ENCODE peak calls at places on chromosomes 3 and 15, in six cellular contexts. S is fibroblast of lung, E is body of pancreas, N is tibial nerve, G is OCI-LY7, J is A549. K is an unnamed sample.

GRCh38 chr3:23712656-23713559 is 92.8 kb upstream of the UBE2E1 start:
- DNase-seq in G (no peak), E (peak; percentile 23), S (peak; percentile 93), N (peak; percentile 60), J (peak; percentile 38), K (no peak)

GRCh38 chr15:32802296-32802936 is 84.6 kb downstream of the GREM1 start:
- DNase-seq in J (no peak), E (no peak), S (peak; percentile 99), N (no peak), G (no peak), K (no peak)

GRCh38 chr3:103203431-103203830 is 768.6 kb downstream of the ZPLD1 start:
- DNase-seq in E (no peak), G (no peak), S (no peak), N (no peak), J (no peak), K (no peak)

GRCh38 chr3:122947621-122948202 is 79.9 kb downstream of the SEMA5B start:
- DNase-seq in S (no peak), J (peak; percentile 42), N (no peak), G (no peak), E (no peak), K (no peak)

GRCh38 chr3:189165092-189165491 is 6.7 kb upstream of the TPRG1 start:
- DNase-seq in S (no peak), E (no peak), J (no peak), N (no peak), G (no peak), K (no peak)

GRCh38 chr3:52004158-52004787 is 8.6 kb upstream of the RPL29 start:
- DNase-seq in N (no peak), S (peak; percentile 40), G (no peak), E (no peak), J (no peak), K (no peak)

GRCh38 chr15:101250331-101250730 is 1.5 kb downstream of the CHSY1 start:
- DNase-seq in J (no peak), S (peak; percentile 90), G (no peak), N (no peak), E (no peak), K (no peak)

GRCh38 chr3:140972833-140973232 is 31.2 kb downstream of the SLC25A36 start:
- DNase-seq in N (no peak), S (peak; percentile 16), J (peak; percentile 19), E (no peak), G (peak; percentile 19), K (no peak)

GRCh38 chr3:129068291-129068886 is 7.8 kb downstream of the GP9 start:
- DNase-seq in N (no peak), S (peak; percentile 42), G (no peak), E (peak; percentile 35), J (no peak), K (no peak)

GRCh38 chr15:57445872-57446271 is 69.6 kb downstream of the CGNL1 start:
- DNase-seq in N (no peak), J (peak; percentile 37), G (no peak), S (peak; percentile 36), E (no peak), K (no peak)

GRCh38 chr3:172609750-172610149 is 86.5 kb upstream of the TNFSF10 start:
- DNase-seq in E (no peak), S (no peak), N (no peak), G (no peak), J (no peak), K (no peak)

GRCh38 chr3:18652781-18653180 is 227.6 kb upstream of the SATB1 start:
- DNase-seq in G (no peak), N (no peak), J (no peak), S (no peak), E (no peak), K (no peak)

GRCh38 chr3:10007126-10007782 is 19.0 kb upstream of the FANCD2 start:
- DNase-seq in N (no peak), S (no peak), J (no peak), G (no peak), E (no peak), K (no peak)

GRCh38 chr3:53243165-53243564 is 12.7 kb downstream of the TKT start:
- DNase-seq in S (peak; percentile 65), N (no peak), J (peak; percentile 60), G (no peak), E (no peak), K (no peak)

GRCh38 chr15:75727851-75728715 is 15.4 kb upstream of the CSPG4 start:
- DNase-seq in J (peak; percentile 69), N (no peak), S (no peak), G (peak; percentile 44), E (peak; percentile 70), K (peak; percentile 69)

GRCh38 chr15:70491183-70491621 is 272.2 kb downstream of the UACA start:
- DNase-seq in G (peak; percentile 53), E (no peak), J (no peak), S (peak; percentile 73), N (no peak), K (no peak)

GRCh38 chr3:172717493-172718088 is 6.7 kb upstream of the NCEH1 start:
- DNase-seq in G (peak; percentile 16), E (no peak), J (peak; percentile 52), S (no peak), N (no peak), K (no peak)

GRCh38 chr15:25655168-25655956 is 207.8 kb downstream of the ATP10A start:
- DNase-seq in N (no peak), G (no peak), S (no peak), J (no peak), E (no peak), K (no peak)

GRCh38 chr3:42778644-42779043 is 5.6 kb upstream of the CCDC13 start:
- DNase-seq in N (peak; percentile 60), S (peak; percentile 45), G (no peak), J (no peak), E (no peak), K (no peak)

GRCh38 chr3:38205472-38205805 is 40.1 kb downstream of the OXSR1 start:
- DNase-seq in N (no peak), J (no peak), S (no peak), G (no peak), E (no peak), K (no peak)

GRCh38 chr3:110419571-110419970 is 652.0 kb upstream of the NECTIN3 start:
- DNase-seq in S (no peak), G (no peak), N (no peak), E (no peak), J (no peak), K (no peak)

GRCh38 chr3:197504239-197505191 is 51.3 kb downstream of the BDH1 start:
- DNase-seq in E (no peak), G (no peak), S (no peak), N (no peak), J (no peak), K (no peak)

GRCh38 chr3:37210230-37210629 is 35.8 kb upstream of the LRRFIP2 start:
- DNase-seq in S (peak; percentile 57), G (no peak), N (no peak), J (no peak), E (no peak), K (no peak)

GRCh38 chr3:29285356-29286070 is 4.6 kb downstream of the RBMS3 start:
- DNase-seq in G (no peak), E (no peak), S (peak; percentile 46), N (no peak), J (peak; percentile 42), K (no peak)

GRCh38 chr3:116198087-116198486 is 247.2 kb downstream of the LSAMP start:
- DNase-seq in N (no peak), J (no peak), S (peak; percentile 68), G (no peak), E (no peak), K (no peak)

GRCh38 chr3:20040476-20041196 is 390 bp downstream of the KAT2B start:
- DNase-seq in J (peak; percentile 72), N (peak; percentile 65), E (peak; percentile 74), G (peak; percentile 87), S (peak; percentile 75), K (peak; percentile 74)

GRCh38 chr3:173584093-173584833 is 186.7 kb downstream of the NLGN1 start:
- DNase-seq in N (peak; percentile 45), S (peak; percentile 55), E (peak; percentile 30), G (peak; percentile 6), J (peak; percentile 1), K (no peak)

GRCh38 chr3:25572919-25573385 is 91.8 kb downstream of the TOP2B start:
- DNase-seq in S (peak; percentile 81), G (no peak), N (no peak), J (no peak), E (no peak), K (no peak)

GRCh38 chr15:58387130-58387529 is 44.7 kb upstream of the LIPC start:
- DNase-seq in N (no peak), S (peak; percentile 84), J (no peak), G (no peak), E (no peak), K (no peak)

GRCh38 chr3:71402872-71403271 is 180.7 kb downstream of the FOXP1 start:
- DNase-seq in S (no peak), J (no peak), G (no peak), E (no peak), N (no peak), K (no peak)
- H3K4me1 ChIP-seq in S (no peaks in the 10 kb centered on the region), J (peaks cover 5% of the 10 kb centered on the region), G (peaks cover 42% of the 10 kb centered on the region), E (no peaks in the 10 kb centered on the region), N (no peaks in the 10 kb centered on the region), K (peaks cover 5% of the 10 kb centered on the region)

GRCh38 chr15:60551781-60552161 is 72.8 kb upstream of the ICE2 start:
- DNase-seq in N (no peak), G (no peak), S (no peak), E (no peak), J (peak; percentile 16), K (no peak)
- TF ChIP-seq CTCF in N (no peak), G (peak; percentile 44), S (no peak), E (no peak), J (peak; percentile 27), K (peak; percentile 70)

GRCh38 chr15:43518073-43518761 is 809 bp downstream of the MAP1A start:
- DNase-seq in S (peak; percentile 74), G (peak; percentile 74), J (no peak), N (no peak), E (no peak), K (no peak)

GRCh38 chr15:43515731-43516130 is 1.7 kb upstream of the MAP1A start:
- DNase-seq in J (no peak), S (no peak), E (no peak), N (no peak), G (no peak), K (no peak)

GRCh38 chr15:43517354-43518072 is at the start of gene MAP1A:
- DNase-seq in N (peak; percentile 27), E (no peak), S (peak; percentile 71), J (no peak), G (peak; percentile 70), K (no peak)

GRCh38 chr15:43516185-43516584 is 1.2 kb upstream of the MAP1A start:
- DNase-seq in S (peak; percentile 45), J (no peak), N (peak; percentile 17), E (no peak), G (no peak), K (no peak)

GRCh38 chr15:43516801-43517353 is 531 bp upstream of the MAP1A start:
- DNase-seq in S (peak; percentile 80), E (no peak), G (no peak), N (no peak), J (no peak), K (no peak)
- H3K4me3 ChIP-seq in S (peak overlapping the region; percentile 93), E (no peak overlapping the region), G (peak overlapping the region; percentile 69), N (peak overlapping the region; percentile 39), J (no peak overlapping the region), K (no peak overlapping the region)

DNA sequence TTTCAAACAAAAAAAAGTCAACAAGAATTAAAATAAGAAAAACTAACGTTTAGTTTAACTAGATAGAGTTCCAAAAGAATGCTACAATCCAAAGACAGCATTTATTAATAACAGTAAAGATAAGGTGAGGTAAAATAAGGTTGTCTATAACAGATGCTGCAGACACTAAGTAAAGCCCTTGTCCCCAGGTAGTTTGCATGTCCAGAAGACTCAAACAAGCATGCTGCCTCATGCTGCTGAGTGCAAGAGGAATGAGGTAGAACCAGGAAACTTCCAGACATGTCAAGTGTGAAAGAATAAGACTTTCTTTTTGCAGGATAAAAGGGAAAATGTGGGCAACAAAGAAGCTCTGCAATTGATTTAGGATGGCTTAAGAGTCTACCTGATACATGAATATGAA is 439.2 kb downstream of the PLOD2 start:
- DNase-seq in N (no peak), J (no peak), E (no peak), G (no peak), S (no peak), K (no peak)
- H3K4me1 ChIP-seq in N (no peaks in the 10 kb centered on the region), J (no peaks in the 10 kb centered on the region), E (no peaks in the 10 kb centered on the region), G (no peaks in the 10 kb centered on the region), S (no peaks in the 10 kb centered on the region), K (no peaks in the 10 kb centered on the region)

K was measured in RWPE2.